ENCODE peak calls at places on chromosomes 4 and X, in six cellular contexts. T is right lobe of liver, Q is transverse colon, E is astrocyte, C is Caco-2, U is lower lobe of right lung. V is an unnamed sample.

GRCh38 chr4:186351672-186352194 is 85.7 kb downstream of the F11 start:
- DNase-seq in Q (no peak), E (no peak), T (no peak), U (no peak), C (no peak), V (no peak)

GRCh38 chr4:108396900-108397299 is 223.5 kb upstream of the RPL34 start:
- DNase-seq in Q (no peak), E (no peak), U (no peak), T (no peak), C (no peak), V (no peak)

GRCh38 chr4:128782076-128782715 is 27.3 kb upstream of the JADE1 start:
- DNase-seq in E (peak; percentile 51), T (peak; percentile 77), Q (peak; percentile 50), C (peak; percentile 62), U (no peak), V (peak; percentile 72)

GRCh38 chr4:3241905-3242304 is 7.1 kb upstream of the MSANTD1 start:
- DNase-seq in T (no peak), U (no peak), E (no peak), Q (peak; percentile 28), C (no peak), V (peak; percentile 46)

GRCh38 chrX:12548746-12549145 is 242.5 kb upstream of the PRPS2 start:
- DNase-seq in T (no peak), U (no peak), Q (no peak), E (no peak), C (peak; percentile 37), V (peak; percentile 6)

GRCh38 chr4:25662306-25662705 is 6.7 kb downstream of the SLC34A2 start:
- DNase-seq in C (no peak), E (no peak), U (no peak), T (no peak), Q (no peak), V (no peak)

GRCh38 chr4:12359420-12359819 is 930.7 kb upstream of the HS3ST1 start:
- DNase-seq in E (no peak), U (no peak), T (no peak), C (no peak), Q (no peak), V (no peak)

GRCh38 chr4:128913228-128913627 is 103.7 kb downstream of the JADE1 start:
- DNase-seq in Q (no peak), E (no peak), T (no peak), U (no peak), C (no peak), V (no peak)

GRCh38 chrX:10971176-10971575 is 140.0 kb upstream of the HCCS start:
- DNase-seq in Q (no peak), E (peak; percentile 51), C (no peak), T (no peak), U (no peak), V (peak; percentile 25)

GRCh38 chr4:108010167-108010566 is 20.5 kb downstream of the HADH start:
- DNase-seq in T (no peak), Q (no peak), C (no peak), E (peak; percentile 82), U (no peak), V (peak; percentile 79)

GRCh38 chr4:2689825-2690700 is 66.1 kb downstream of the TNIP2 start:
- DNase-seq in T (no peak), C (no peak), Q (peak; percentile 16), U (no peak), E (no peak), V (no peak)

GRCh38 chr4:169243808-169244207 is 26.9 kb downstream of the SH3RF1 start:
- DNase-seq in T (no peak), Q (no peak), E (peak; percentile 86), C (peak; percentile 10), U (no peak), V (peak; percentile 86)

GRCh38 chrX:134803551-134804183 is 145.4 kb upstream of the PLAC1 start:
- DNase-seq in U (no peak), T (no peak), Q (no peak), C (peak; percentile 16), E (peak; percentile 4), V (no peak)

GRCh38 chr4:20251796-20252655 is at the start of gene SLIT2:
- DNase-seq in U (peak; percentile 80), C (peak; percentile 84), Q (peak; percentile 81), T (peak; percentile 86), E (peak; percentile 56), V (peak; percentile 85)

GRCh38 chrX:72216973-72217372 is 21.9 kb downstream of the ERCC6L start:
- DNase-seq in Q (no peak), E (no peak), T (no peak), C (no peak), U (no peak), V (no peak)

GRCh38 chrX:26262121-26262523 is 46.2 kb downstream of the MAGEB5 start:
- DNase-seq in U (no peak), Q (no peak), T (no peak), C (no peak), E (peak; percentile 13), V (no peak)

GRCh38 chrX:110145305-110145704 is 142.4 kb downstream of the TMEM164 start:
- DNase-seq in T (no peak), U (no peak), E (no peak), C (no peak), Q (no peak), V (no peak)

GRCh38 chrX:42219231-42219630 is 295.9 kb upstream of the CASK start:
- DNase-seq in Q (no peak), C (no peak), T (no peak), E (peak; percentile 1), U (no peak), V (peak; percentile 11)

GRCh38 chr4:107318078-107318477 is 282.0 kb upstream of the DKK2 start:
- DNase-seq in E (no peak), Q (no peak), T (no peak), C (no peak), U (no peak), V (peak; percentile 23)

GRCh38 chrX:132216806-132217202 is 2.4 kb downstream of the RAP2C start:
- DNase-seq in Q (no peak), T (no peak), C (no peak), U (no peak), E (peak; percentile 33), V (peak; percentile 18)

GRCh38 chr4:24991015-24991414 is 39.7 kb downstream of the LGI2 start:
- DNase-seq in T (no peak), Q (no peak), E (peak; percentile 93), C (no peak), U (no peak), V (peak; percentile 66)

GRCh38 chr4:142913034-142913433 is 66.9 kb upstream of the INPP4B start:
- DNase-seq in Q (no peak), U (no peak), C (no peak), E (no peak), T (no peak), V (no peak)

GRCh38 chrX:146396409-146396808 is 413.2 kb upstream of the CXorf51B start:
- DNase-seq in T (no peak), Q (no peak), E (no peak), C (no peak), U (no peak), V (no peak)

GRCh38 chr4:127162741-127163140 is 470.0 kb upstream of the INTU start:
- DNase-seq in E (peak; percentile 60), Q (no peak), C (no peak), U (no peak), T (no peak), V (peak; percentile 92)

DNA sequence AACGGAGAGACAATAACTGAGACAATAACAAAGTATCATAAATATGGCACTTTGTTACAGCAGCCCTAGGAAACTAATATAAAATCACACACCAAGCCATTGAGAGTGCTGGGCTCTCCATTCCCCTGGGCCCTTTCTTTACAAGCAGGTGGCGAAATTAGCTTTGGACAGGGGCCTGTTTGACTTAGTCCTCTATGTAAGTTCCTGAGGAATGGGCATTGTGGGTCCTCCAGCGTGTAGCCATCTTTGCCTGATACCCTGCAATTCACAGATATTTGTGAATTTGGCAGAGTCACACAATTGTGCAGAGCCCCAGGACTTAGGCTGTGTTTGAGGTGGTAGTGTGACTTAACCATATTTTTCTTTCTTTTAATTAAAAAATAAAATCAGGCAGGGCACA is 67.6 kb downstream of the BCOR start:
- DNase-seq in U (no peak), T (no peak), Q (no peak), C (no peak), E (no peak), V (no peak)
- TF ChIP-seq CTCF in U (no peak), T (no peak), Q (no peak), C (no peak), E (no peak), V (no peak)

DNA sequence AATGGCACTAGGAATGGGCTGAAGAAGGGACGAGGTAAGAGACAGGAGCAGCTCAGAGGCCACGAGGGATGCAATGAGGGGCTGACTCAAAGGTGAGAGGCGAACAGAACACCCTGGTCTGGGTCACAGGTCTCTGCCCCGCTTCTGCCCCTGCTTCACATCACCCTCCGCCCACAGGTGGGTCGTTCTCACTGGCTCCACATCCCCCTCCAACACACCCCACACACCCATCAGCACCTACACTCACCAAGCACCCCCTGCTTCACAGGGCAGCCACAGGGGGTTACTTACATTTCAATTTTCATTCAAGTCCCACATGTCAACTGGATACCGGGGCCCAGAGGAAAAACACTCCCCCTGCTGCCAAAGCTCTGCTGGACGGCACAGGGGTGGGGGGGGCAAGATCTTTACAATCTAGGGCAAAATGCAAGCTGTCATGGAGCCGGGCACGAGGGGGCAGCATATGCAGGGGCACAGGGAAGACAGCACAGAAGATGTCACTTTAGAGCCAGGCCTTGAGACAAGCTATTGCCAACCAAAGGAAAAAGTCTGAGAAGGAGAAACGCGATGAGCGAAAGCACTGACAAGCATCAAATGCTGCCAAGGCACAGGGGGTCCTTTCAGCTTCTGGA is 94.1 kb downstream of the AFAP1 start:
- DNase-seq in Q (no peak), E (no peak), T (no peak), U (no peak), C (no peak), V (no peak)
- H3K4me3 ChIP-seq in Q (no peak overlapping the region), E (no peak overlapping the region), T (no peak overlapping the region), U (no peak overlapping the region), C (no peak overlapping the region), V (no peak overlapping the region)

DNA sequence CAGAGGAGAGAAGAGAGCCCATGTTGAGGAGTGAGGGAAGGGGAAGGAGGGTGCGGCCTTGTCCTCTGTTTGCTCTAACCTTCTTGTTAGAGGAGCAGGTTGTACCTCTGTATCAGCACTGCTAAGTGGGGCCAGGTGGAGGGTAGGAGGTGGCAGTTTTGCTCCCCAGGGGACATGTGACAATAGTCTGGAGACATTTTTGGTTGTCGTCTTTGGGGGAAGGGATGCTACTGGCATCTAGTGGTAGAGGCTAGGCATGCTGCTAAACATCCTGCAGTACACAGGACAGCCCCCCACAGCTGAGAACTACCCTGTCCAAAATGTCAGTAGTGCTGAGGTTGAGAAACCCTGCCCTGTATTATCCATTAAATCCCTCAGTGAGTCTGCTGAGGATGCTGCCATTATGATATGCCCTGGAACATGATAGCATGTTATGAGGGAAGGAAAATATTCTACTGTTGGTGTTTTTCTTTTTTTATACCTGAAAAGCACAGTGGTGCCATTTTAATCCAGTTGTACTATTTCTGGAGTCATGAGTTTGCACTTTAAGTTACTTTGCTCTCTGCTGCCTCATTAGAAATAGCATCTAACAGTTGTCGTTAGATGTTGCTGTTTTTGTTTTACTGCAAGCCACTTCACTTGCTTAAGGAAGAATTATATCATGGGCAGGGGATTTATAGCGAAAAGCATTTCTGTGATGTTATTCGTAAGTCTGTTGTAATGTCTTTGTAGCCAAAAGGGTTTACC is 90.6 kb downstream of the LRP2BP start:
- DNase-seq in U (peak; percentile 67), T (no peak), C (peak; percentile 44), E (no peak), Q (peak; percentile 16), V (no peak)
- TF ChIP-seq CTCF in U (peak; percentile 40), T (no peak), C (peak; percentile 24), E (peak; percentile 28), Q (no peak), V (peak; percentile 42)

DNA sequence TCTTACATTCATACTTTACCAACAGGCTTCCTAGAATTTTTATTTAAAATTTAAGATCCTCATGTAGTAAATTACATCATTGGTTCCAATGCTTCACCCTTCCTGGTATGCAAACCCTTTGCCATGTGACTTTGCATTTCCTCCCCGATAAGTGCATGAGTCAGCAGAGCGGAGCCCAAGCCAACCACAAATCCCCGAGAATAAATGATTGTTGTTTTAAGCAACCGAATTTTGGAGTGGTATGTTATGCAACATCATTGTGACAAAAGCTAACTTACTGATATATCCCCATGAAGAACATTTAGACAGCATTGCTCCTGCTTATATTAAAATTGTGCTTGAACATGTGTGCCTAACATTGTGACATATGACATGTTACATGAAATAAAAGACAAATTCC is 199.4 kb upstream of the DDX53 start:
- DNase-seq in U (no peak), Q (no peak), C (no peak), T (no peak), E (peak; percentile 91), V (peak; percentile 83)
- H3K4me3 ChIP-seq in U (no peak overlapping the region), Q (no peak overlapping the region), C (no peak overlapping the region), T (no peak overlapping the region), E (no peak overlapping the region), V (no peak overlapping the region)

V was measured in AG10803.